ENCODE peak calls at places on chromosomes 11 and 22, in seven cellular contexts. N is C1 segment of cervical spinal cord, A is GOT3, T is astrocyte of the spinal cord, X is memory B cell, H is glutamatergic neuron, W is tibial nerve. J is an unnamed sample.

GRCh38 chr22:46352691-46353386 is 17.3 kb downstream of the TRMU start:
- DNase-seq in N (no peak), A (no peak), T (peak; percentile 45), X (peak; percentile 16), H (peak; percentile 60), W (no peak), J (no peak)

GRCh38 chr11:96506953-96507354 is 117.1 kb downstream of the JRKL start:
- DNase-seq in W (no peak), X (no peak), N (no peak), H (no peak), T (no peak), A (no peak), J (no peak)

GRCh38 chr22:27801197-27801615 is 350 bp downstream of the MN1 start:
- DNase-seq in N (no peak), W (no peak), H (peak; percentile 61), A (no peak), T (peak; percentile 39), X (peak; percentile 23), J (peak; percentile 78)

GRCh38 chr22:38282397-38282796 is 9.6 kb upstream of the TMEM184B start:
- DNase-seq in H (no peak), W (no peak), X (no peak), A (no peak), N (no peak), T (no peak), J (no peak)

GRCh38 chr11:66313321-66314185 is 3.3 kb downstream of the CD248 start:
- DNase-seq in X (no peak), N (no peak), H (no peak), W (no peak), T (no peak), A (no peak), J (no peak)

GRCh38 chr11:793556-793955 is 3.7 kb upstream of the CEND1 start:
- DNase-seq in W (no peak), H (no peak), X (no peak), A (no peak), T (no peak), N (no peak), J (no peak)

GRCh38 chr11:73271936-73272679 is at the start of gene P2RY6:
- DNase-seq in X (no peak), A (no peak), W (no peak), T (peak; percentile 20), N (no peak), H (peak; percentile 14), J (peak; percentile 50)

GRCh38 chr11:111846640-111847039 is 24.7 kb downstream of the ALG9 start:
- DNase-seq in H (no peak), N (no peak), T (peak; percentile 62), A (no peak), X (no peak), W (no peak), J (no peak)

GRCh38 chr22:23088199-23088604 is 17.9 kb downstream of the GNAZ start:
- DNase-seq in N (no peak), A (no peak), X (no peak), H (no peak), T (no peak), W (no peak), J (no peak)